ENCODE peak calls at places on chromosomes 7 and 10, in six cellular contexts. X, O, F, M, J and E are unnamed samples.

GRCh38 chr7:127754457-127754856 is 102.5 kb downstream of the SND1 start:
- DNase-seq in X (no peak), O (no peak), F (no peak), M (no peak), J (no peak), E (no peak)

GRCh38 chr7:100865372-100865911 is 1.7 kb upstream of the TRIP6 start:
- DNase-seq in X (no peak), O (peak; percentile 68), F (peak; percentile 39), M (no peak), J (no peak), E (no peak)

GRCh38 chr10:81696609-81697388 is 178.2 kb upstream of the NRG3 start:
- DNase-seq in X (no peak), O (no peak), F (no peak), M (no peak), J (no peak), E (no peak)

GRCh38 chr7:140864732-140865131 is 60.0 kb downstream of the BRAF start:
- DNase-seq in X (no peak), O (no peak), F (no peak), M (no peak), J (no peak), E (no peak)

GRCh38 chr7:88141025-88141424 is 78.8 kb downstream of the SRI start:
- DNase-seq in X (no peak), O (no peak), F (no peak), M (no peak), J (no peak), E (no peak)

GRCh38 chr10:61901829-61902447 is 439 bp downstream of the ARID5B start:
- DNase-seq in X (no peak), O (no peak), F (no peak), M (no peak), J (no peak), E (no peak)

GRCh38 chr7:83921798-83922607 is 272.6 kb downstream of the SEMA3A start:
- DNase-seq in X (no peak), O (no peak), F (peak; percentile 53), M (no peak), J (no peak), E (no peak)

GRCh38 chr10:63798599-63799498 is 277.6 kb downstream of the REEP3 start:
- DNase-seq in X (no peak), O (no peak), F (no peak), M (no peak), J (peak; percentile 1), E (peak; percentile 20)

GRCh38 chr10:73931767-73932624 is 21.1 kb downstream of the PLAU start:
- DNase-seq in X (peak; percentile 50), O (peak; percentile 91), F (no peak), M (peak; percentile 87), J (peak; percentile 32), E (no peak)

GRCh38 chr7:54888067-54888735 is 129.2 kb upstream of the SEC61G start:
- DNase-seq in X (no peak), O (no peak), F (peak; percentile 73), M (no peak), J (no peak), E (no peak)

GRCh38 chr10:5538446-5538845 is 13.7 kb downstream of the CALML3 start:
- DNase-seq in X (no peak), O (no peak), F (no peak), M (no peak), J (no peak), E (no peak)

GRCh38 chr7:22814261-22815208 is 8.1 kb downstream of the TOMM7 start:
- DNase-seq in X (no peak), O (no peak), F (no peak), M (no peak), J (peak; percentile 84), E (no peak)

GRCh38 chr7:119630570-119630969 is 642.4 kb upstream of the KCND2 start:
- DNase-seq in X (no peak), O (no peak), F (no peak), M (no peak), J (no peak), E (no peak)

GRCh38 chr10:77756319-77757232 is 119.0 kb upstream of the KCNMA1 start:
- DNase-seq in X (no peak), O (peak; percentile 47), F (peak; percentile 65), M (peak; percentile 55), J (peak; percentile 59), E (peak; percentile 18)

GRCh38 chr7:55247466-55247865 is 117.7 kb upstream of the LANCL2 start:
- DNase-seq in X (no peak), O (no peak), F (no peak), M (no peak), J (no peak), E (no peak)

GRCh38 chr10:20993387-20994170 is 96.5 kb upstream of the NEBL start:
- DNase-seq in X (no peak), O (no peak), F (no peak), M (peak; percentile 25), J (no peak), E (no peak)

GRCh38 chr10:18473424-18474110 is 177.8 kb downstream of the NSUN6 start:
- DNase-seq in X (no peak), O (no peak), F (no peak), M (no peak), J (no peak), E (no peak)

GRCh38 chr10:31644931-31645633 is 283.5 kb downstream of the ARHGAP12 start:
- DNase-seq in X (no peak), O (no peak), F (no peak), M (no peak), J (no peak), E (no peak)

GRCh38 chr7:101696-102376 is 90.5 kb upstream of the FAM20C start:
- DNase-seq in X (no peak), O (no peak), F (no peak), M (no peak), J (no peak), E (peak; percentile 22)

GRCh38 chr7:145784809-145785780 is 331.5 kb upstream of the CNTNAP2 start:
- DNase-seq in X (no peak), O (no peak), F (no peak), M (peak; percentile 15), J (no peak), E (no peak)

GRCh38 chr7:12964836-12965235 is 277.4 kb downstream of the ARL4A start:
- DNase-seq in X (no peak), O (no peak), F (no peak), M (no peak), J (no peak), E (no peak)

GRCh38 chr7:85750454-85750949 is 563.6 kb upstream of the SEMA3D start:
- DNase-seq in X (no peak), O (peak; percentile 32), F (peak; percentile 49), M (no peak), J (peak; percentile 36), E (peak; percentile 39)

GRCh38 chr10:110820321-110820814 is 51.4 kb upstream of the PDCD4 start:
- DNase-seq in X (no peak), O (no peak), F (peak; percentile 54), M (no peak), J (no peak), E (no peak)

GRCh38 chr7:98879198-98879988 is 1.1 kb downstream of the TRRAP start:
- DNase-seq in X (peak; percentile 32), O (peak; percentile 27), F (peak; percentile 52), M (peak; percentile 42), J (peak; percentile 72), E (no peak)

DNA sequence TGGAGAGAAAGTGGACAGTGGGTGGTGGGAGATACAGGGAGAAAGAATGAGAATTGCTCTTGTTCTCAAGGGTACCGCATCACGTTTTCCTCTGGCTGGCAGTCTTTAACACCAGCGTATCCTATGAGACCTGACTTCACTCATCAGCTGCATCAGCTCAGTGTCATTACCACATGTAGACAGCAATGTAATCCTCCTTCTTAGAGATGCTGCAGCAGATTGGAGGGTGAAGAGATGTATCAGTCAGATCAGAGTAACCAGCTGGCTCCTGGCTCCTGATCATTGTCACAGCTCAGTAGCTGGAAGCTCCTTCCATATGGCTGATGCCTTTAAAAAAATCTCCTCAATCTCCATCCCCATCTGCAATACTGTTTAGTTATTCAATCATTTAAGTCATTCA is 39.8 kb upstream of the EPHB6 start:
- DNase-seq in X (no peak), O (no peak), F (no peak), M (no peak), J (no peak), E (no peak)
- TF ChIP-seq POLR2AphosphoS5 in X (no peak), O (no peak), F (no peak), M (no peak), J (no peak), E (no peak)

DNA sequence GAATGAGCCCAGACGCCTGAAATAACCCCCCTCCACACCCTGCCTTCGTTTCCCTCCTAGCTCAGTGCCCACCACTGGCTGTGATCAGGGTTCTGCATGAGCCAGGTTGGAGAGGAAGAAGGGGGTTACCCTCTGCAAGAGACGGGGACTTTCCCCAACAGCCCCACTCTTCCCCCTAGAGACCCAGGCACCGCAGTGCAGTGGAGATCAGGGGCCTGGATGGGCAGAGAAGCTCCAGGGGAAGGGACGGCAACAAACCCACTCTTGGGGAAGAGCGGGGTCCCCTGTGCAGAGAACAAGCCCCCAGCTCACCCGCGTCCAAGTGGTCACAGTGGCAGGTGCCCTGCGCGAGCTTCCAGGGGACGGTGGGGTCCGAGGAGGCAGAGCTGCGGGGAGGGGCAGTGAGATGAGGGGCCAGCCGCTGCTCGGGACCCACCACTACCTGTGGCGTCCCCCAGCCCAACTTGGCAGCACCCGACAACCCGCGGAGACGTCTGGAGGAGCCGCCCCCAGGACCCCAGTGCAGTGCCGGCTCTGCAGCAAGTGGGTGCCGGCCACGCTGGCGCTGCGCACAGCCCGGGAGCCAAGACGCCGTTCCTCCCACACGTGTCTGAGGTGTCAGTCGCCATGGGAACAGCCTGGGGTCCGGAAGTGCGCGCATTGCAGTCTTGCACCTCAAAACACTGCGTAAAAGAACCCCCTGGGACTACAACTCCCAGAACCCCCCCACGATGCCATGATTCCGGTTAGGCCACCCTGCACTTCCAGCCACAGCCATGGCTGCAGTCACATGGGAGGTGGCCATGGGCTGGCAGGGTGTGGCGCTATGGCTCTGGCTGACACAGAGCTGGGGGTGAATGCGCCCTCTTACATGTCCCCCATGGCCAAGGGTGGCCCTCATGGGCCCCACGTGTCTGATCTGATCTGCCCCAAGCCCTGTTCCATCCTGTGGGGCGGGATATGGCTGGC is 45.8 kb upstream of the WIPI2 start:
- DNase-seq in X (peak; percentile 55), O (no peak), F (peak; percentile 40), M (peak; percentile 52), J (no peak), E (no peak)
- TF ChIP-seq REST in X (no peak), O (no peak), F (no peak), M (no peak), J (no peak), E (no peak)

GRCh38 chr10:78961760-78962159 is 107.0 kb upstream of the ZMIZ1 start:
- DNase-seq in X (no peak), O (no peak), F (no peak), M (no peak), J (no peak), E (no peak)

GRCh38 chr10:78959217-78959616 is 109.5 kb upstream of the ZMIZ1 start:
- DNase-seq in X (no peak), O (no peak), F (no peak), M (peak; percentile 70), J (no peak), E (no peak)

GRCh38 chr10:78959901-78960300 is 108.9 kb upstream of the ZMIZ1 start:
- DNase-seq in X (no peak), O (no peak), F (no peak), M (no peak), J (no peak), E (no peak)

GRCh38 chr10:78957471-78958039 is 111.2 kb upstream of the ZMIZ1 start:
- DNase-seq in X (no peak), O (no peak), F (no peak), M (no peak), J (no peak), E (no peak)

GRCh38 chr10:78960316-78960800 is 108.4 kb upstream of the ZMIZ1 start:
- DNase-seq in X (no peak), O (no peak), F (no peak), M (no peak), J (no peak), E (no peak)
- TF ChIP-seq SIN3A in X (no peak), O (no peak), F (no peak), M (no peak), J (no peak), E (no peak)

GRCh38 chr10:75202321-75203096 is 8.1 kb upstream of the VDAC2 start:
- DNase-seq in X (no peak), O (no peak), F (no peak), M (no peak), J (peak; percentile 41), E (no peak)
- TF ChIP-seq POLR2AphosphoS5 in X (no peak), O (no peak), F (no peak), M (no peak), J (no peak), E (no peak)